ENCODE peak calls at places on chromosomes 16 and 17, in eight cellular contexts. V, Z, B, S, I, P, J and M are unnamed samples. For H3K9me3, the result is how much of the 10 kb centered on the place peaks cover.

GRCh38 chr16:21684199-21684598 is 20.4 kb downstream of the OTOA start:
- DNase-seq in V (peak), Z (no peak), B (no peak), S (peak), I (no peak), P (no peak), J (peak), M (no peak)

GRCh38 chr17:81057079-81057730 is 22.3 kb downstream of the BAIAP2 start:
- DNase-seq in V (peak), Z (peak), B (peak), S (no peak), I (no peak), P (peak), J (no peak), M (no peak)

GRCh38 chr16:27828671-27829070 is 234.8 kb downstream of the GSG1L start:
- DNase-seq in V (no peak), Z (no peak), B (no peak), S (no peak), I (no peak), P (no peak), J (no peak), M (no peak)

GRCh38 chr16:50881953-50882352 is 140.1 kb downstream of the CYLD start:
- DNase-seq in V (no peak), Z (no peak), B (no peak), S (no peak), I (no peak), P (no peak), J (no peak), M (no peak)

GRCh38 chr16:55502801-55503366 is 6.0 kb upstream of the LPCAT2 start:
- DNase-seq in V (peak), Z (no peak), B (peak), S (peak), I (peak), P (peak), J (peak), M (no peak)

GRCh38 chr16:63461248-63461841 is 1425.1 kb upstream of the CDH8 start:
- DNase-seq in V (no peak), Z (peak), B (no peak), S (no peak), I (no peak), P (no peak), J (peak), M (no peak)

GRCh38 chr17:59387351-59388069 is 56.1 kb downstream of the YPEL2 start:
- DNase-seq in V (no peak), Z (no peak), B (peak), S (no peak), I (no peak), P (no peak), J (no peak), M (no peak)

GRCh38 chr16:47143677-47144558 is at the start of gene NETO2:
- DNase-seq in V (peak), Z (peak), B (peak), S (no peak), I (peak), P (peak), J (peak), M (peak)

GRCh38 chr16:77971306-77972131 is 50.8 kb upstream of the CLEC3A start:
- DNase-seq in V (peak), Z (peak), B (peak), S (peak), I (peak), P (peak), J (peak), M (peak)

GRCh38 chr16:88481851-88482250 is 28.8 kb downstream of the ZFPM1 start:
- DNase-seq in V (no peak), Z (no peak), B (no peak), S (no peak), I (no peak), P (no peak), J (no peak), M (no peak)

GRCh38 chr17:69567130-69567529 is 152.6 kb downstream of the MAP2K6 start:
- DNase-seq in V (no peak), Z (no peak), B (no peak), S (no peak), I (no peak), P (no peak), J (no peak), M (no peak)

GRCh38 chr16:84647830-84648594 is at the start of gene KLHL36:
- DNase-seq in V (peak), Z (no peak), B (peak), S (no peak), I (peak), P (peak), J (peak), M (peak)

GRCh38 chr16:53664724-53665345 is 38.8 kb downstream of the RPGRIP1L start:
- DNase-seq in V (no peak), Z (no peak), B (no peak), S (no peak), I (peak), P (peak), J (no peak), M (no peak)

GRCh38 chr17:66959641-66960375 is 4.7 kb upstream of the CACNG4 start:
- DNase-seq in V (no peak), Z (no peak), B (no peak), S (no peak), I (no peak), P (no peak), J (no peak), M (no peak)

GRCh38 chr17:42879596-42879985 is 21.0 kb upstream of the G6PC1 start:
- DNase-seq in V (no peak), Z (no peak), B (no peak), S (no peak), I (no peak), P (no peak), J (no peak), M (no peak)

GRCh38 chr17:45310380-45311324 is 6.2 kb downstream of the MAP3K14 start:
- DNase-seq in V (no peak), Z (no peak), B (peak), S (no peak), I (no peak), P (no peak), J (no peak), M (no peak)

DNA sequence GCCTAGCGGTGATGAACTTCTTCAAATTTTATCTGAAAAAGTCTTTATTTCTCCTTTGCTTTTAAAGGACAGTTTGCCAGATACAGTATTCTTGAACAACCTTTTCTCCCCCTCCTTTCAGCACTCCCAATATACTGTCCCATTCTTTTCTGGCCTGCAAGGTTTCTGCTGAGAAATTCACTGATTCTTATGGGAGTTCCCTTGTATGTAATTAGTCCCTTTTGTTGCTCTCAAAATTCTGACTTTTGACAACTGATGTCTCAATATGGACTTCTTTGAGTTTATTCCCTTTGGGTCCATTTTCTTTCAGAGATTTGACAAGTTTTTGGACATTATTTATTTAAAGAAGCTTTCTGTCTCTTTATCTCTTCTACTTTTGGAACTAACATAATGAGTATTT is 39.4 kb downstream of the SDR42E1 start:
- DNase-seq in V (no peak), Z (no peak), B (no peak), S (no peak), I (no peak), P (no peak), J (no peak), M (no peak)
- H3K9me3 ChIP-seq in V (under half), Z (under half), B (under half), S (under half), I (half or more), P (under half), J (under half), M (under half)

DNA sequence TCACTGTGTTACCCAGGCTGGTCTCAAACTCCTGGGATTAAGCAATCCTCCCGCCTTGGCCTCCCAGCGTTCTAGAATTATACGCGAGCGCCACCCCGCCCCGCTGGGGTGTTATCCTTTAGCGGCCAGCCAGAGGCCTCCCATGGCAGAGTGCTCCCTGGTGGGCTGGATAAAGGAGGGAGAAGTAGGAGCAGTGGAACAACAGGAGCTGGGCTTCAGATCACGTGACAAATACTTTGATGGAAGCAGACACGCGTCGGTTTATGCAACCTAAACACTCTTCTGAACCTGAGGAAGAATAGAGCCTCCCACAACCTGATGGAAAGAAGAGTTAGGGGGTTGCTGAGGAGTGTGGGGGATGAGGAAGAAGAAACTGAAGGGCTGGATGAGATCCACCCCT is 2114.0 kb downstream of the TP53TG3F start:
- DNase-seq in V (no peak), Z (no peak), B (no peak), S (no peak), I (no peak), P (no peak), J (no peak), M (no peak)
- H3K9me3 ChIP-seq in V (under half), Z (under half), B (under half), S (under half), I (under half), P (under half), J (under half), M (under half)

DNA sequence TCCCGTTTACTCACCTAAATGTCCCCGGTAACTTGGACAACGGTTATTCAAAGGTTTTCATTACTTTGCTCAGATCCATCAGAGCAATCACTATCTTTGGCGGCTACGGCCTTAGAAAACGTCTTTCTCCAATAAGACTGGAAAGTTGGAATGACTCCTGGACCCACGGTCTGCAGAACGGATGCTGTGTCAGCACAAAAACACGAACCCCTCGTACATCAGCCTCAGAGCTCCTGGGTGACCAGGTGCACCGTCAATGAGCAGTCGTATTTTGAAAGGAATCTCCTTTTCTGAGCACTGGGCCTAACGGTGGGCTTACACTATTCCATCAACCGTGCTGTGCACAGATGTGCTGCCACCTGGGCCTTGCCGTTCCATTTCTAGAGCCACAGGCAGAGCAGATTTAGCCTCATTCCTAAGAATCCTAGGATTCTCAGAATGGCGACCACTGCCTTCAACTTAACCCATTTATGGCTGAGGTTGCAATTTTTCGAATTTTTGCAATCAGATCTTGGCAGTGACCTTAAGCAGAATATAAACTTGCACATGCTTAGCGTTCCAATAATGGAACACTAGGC is 110.8 kb upstream of the ZNF750 start:
- DNase-seq in V (no peak), Z (no peak), B (no peak), S (no peak), I (no peak), P (no peak), J (no peak), M (no peak)
- H3K9me3 ChIP-seq in V (under half), Z (under half), B (under half), S (under half), I (under half), P (under half), J (under half), M (under half)

DNA sequence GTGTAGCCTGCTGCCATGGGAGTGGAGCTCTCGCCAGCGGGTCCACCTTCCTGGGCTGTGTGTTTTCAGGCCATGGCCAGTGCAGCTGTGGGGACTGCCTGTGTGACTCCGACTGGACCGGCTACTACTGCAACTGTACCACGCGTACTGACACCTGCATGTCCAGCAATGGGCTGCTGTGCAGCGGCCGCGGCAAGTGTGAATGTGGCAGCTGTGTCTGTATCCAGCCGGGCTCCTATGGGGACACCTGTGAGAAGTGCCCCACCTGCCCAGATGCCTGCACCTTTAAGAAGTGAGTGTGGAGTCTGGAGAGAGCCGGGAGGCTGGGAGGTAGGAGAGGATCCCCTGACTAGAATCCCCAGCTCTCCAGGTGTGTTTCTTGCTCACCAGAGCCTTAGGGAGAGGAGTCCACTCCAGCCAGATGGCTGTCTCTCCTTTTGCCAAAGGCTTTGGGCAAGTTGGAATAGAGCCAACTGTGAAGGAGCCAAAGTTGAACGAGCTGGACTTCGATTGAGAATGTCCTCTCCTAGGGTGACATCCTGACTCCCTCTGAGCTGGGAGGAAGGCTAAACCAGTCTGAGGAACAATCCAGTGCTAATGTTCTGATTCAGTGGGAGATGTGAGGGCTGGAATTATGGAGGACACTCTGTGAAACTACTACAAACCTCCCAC is 24.4 kb upstream of the EFCAB13 start:
- DNase-seq in V (no peak), Z (no peak), B (no peak), S (no peak), I (no peak), P (no peak), J (no peak), M (no peak)
- H3K9me3 ChIP-seq in V (under half), Z (under half), B (under half), S (under half), I (under half), P (under half), J (under half), M (under half)

GRCh38 chr17:10081571-10082169 is 116.7 kb downstream of the GAS7 start:
- DNase-seq in V (no peak), Z (no peak), B (no peak), S (no peak), I (no peak), P (no peak), J (no peak), M (no peak)
- H3K9me3 ChIP-seq in V (under half), Z (under half), B (under half), S (under half), I (under half), P (under half), J (under half), M (under half)

GRCh38 chr16:853306-853705 is 52.8 kb upstream of the GNG13 start:
- DNase-seq in V (peak), Z (no peak), B (no peak), S (no peak), I (no peak), P (no peak), J (no peak), M (no peak)
- H3K9me3 ChIP-seq in V (under half), Z (under half), B (under half), S (under half), I (under half), P (under half), J (under half), M (under half)

DNA sequence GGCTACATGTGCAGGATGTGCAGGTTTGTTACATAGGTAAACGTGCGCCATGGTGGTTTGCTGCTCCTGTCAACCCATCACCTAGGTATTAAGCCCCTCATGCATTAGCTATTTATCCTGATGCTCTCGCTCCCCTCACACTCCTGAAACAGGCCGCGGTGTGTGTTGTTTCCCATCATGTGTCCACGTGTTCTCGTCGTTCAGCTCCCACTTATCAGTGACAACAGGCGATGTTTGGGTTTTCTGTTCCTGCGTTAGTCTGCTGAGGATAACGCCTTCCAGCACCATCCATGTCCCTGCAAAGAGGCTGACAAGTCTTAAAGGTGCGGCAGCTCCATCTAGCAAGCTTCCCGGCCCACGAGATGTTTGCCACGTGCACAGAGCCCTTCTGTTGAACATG is 175.1 kb downstream of the FOXL1 start:
- DNase-seq in V (no peak), Z (no peak), B (no peak), S (no peak), I (no peak), P (no peak), J (no peak), M (no peak)
- H3K9me3 ChIP-seq in V (under half), Z (under half), B (under half), S (under half), I (under half), P (under half), J (under half), M (under half)

DNA sequence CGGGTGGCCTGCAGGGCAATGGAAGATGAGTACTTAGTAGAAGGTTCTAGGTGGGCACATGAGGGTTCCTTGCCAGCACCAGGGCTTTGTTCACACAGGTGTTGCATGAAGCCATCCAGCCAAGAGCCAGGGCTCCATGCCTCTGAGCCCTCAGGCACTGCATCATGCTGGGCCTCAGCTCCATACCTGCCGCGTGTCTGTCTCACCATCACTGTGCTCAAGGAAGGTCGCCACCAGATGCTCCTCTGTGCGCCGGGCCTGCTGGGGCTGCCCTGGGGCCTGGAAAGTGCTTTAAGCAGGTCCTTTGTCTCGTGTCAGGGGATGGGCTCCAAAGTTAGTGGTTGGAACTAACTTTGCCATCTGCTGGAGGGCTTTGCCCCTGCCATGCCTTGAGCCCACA is 25.6 kb downstream of the C16orf90 start:
- DNase-seq in V (no peak), Z (no peak), B (no peak), S (no peak), I (no peak), P (no peak), J (no peak), M (no peak)
- H3K9me3 ChIP-seq in V (under half), Z (under half), B (under half), S (under half), I (under half), P (under half), J (under half), M (under half)

DNA sequence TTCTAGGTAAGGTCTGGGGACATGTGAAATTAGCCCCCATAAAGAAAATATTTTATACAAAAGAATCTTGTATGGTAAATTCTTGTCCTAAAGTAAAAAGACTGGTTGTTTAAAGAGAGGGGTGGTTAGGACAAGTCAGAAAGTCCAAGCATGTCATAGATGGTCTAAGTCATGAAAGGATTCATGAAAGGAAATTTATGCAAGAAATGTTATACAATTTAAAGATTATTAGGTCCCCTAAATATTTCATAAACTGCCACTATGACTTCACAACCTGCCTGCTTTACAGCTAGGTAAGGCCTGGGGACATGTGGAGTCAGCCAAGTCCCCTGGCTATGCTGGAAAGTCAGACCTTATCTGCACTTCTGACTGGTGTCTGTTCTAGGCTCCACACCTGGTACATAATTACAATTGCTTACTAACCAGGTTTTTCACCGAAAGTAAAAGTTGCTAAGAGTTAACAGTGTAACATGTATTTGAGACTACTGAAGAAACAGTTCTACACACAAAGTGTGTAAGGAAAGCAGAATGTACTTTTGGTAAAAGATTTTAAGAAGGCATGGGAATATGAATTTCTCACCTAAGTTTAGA is 17.0 kb downstream of the N4BP1 start:
- DNase-seq in V (no peak), Z (peak), B (no peak), S (no peak), I (no peak), P (no peak), J (no peak), M (no peak)
- H3K9me3 ChIP-seq in V (under half), Z (under half), B (under half), S (under half), I (under half), P (under half), J (under half), M (under half)